ENCODE peak calls at places on chromosome 9, in seven cellular contexts. R is K562, I is H1, A is GM12878, M is GM12891, J is HepG2, Y is SK-N-SH. T is an unnamed sample.

GRCh38 chr9:82991684-82992083 is 71.3 kb downstream of the RASEF start:
- DNase-seq in R (no peak), Y (peak), I (no peak), A (no peak), M (no peak), J (peak), T (no peak)

GRCh38 chr9:14780251-14780650 is 57.7 kb upstream of the CER1 start:
- DNase-seq in M (no peak), A (no peak), R (no peak), J (no peak), I (no peak), Y (peak), T (no peak)

GRCh38 chr9:16075695-16076094 is 522.9 kb downstream of the CCDC171 start:
- DNase-seq in M (no peak), R (no peak), Y (no peak), J (no peak), I (no peak), A (no peak), T (no peak)

GRCh38 chr9:98215821-98216220 is 23.4 kb upstream of the CORO2A start:
- DNase-seq in Y (peak), I (no peak), J (no peak), A (no peak), M (no peak), R (no peak), T (no peak)

GRCh38 chr9:95696701-95697100 is 178.8 kb upstream of the ERCC6L2 start:
- DNase-seq in J (peak), M (no peak), R (no peak), A (no peak), Y (no peak), I (no peak), T (no peak)

GRCh38 chr9:89213481-89213880 is 34.9 kb upstream of the SHC3 start:
- DNase-seq in J (no peak), M (no peak), I (no peak), A (no peak), Y (no peak), R (no peak), T (no peak)

GRCh38 chr9:113920872-113921271 is 44.8 kb downstream of the ZNF618 start:
- DNase-seq in I (no peak), R (no peak), M (no peak), Y (no peak), J (no peak), A (no peak), T (no peak)

GRCh38 chr9:3321186-3321585 is 204.6 kb downstream of the RFX3 start:
- DNase-seq in Y (no peak), I (no peak), A (no peak), R (no peak), M (no peak), J (no peak), T (no peak)

GRCh38 chr9:114174557-114174875 is 19.2 kb downstream of the COL27A1 start:
- DNase-seq in R (no peak), I (no peak), Y (no peak), A (no peak), J (no peak), M (no peak), T (no peak)

GRCh38 chr9:124215551-124215910 is 42.2 kb upstream of the NEK6 start:
- DNase-seq in A (no peak), I (no peak), M (no peak), Y (no peak), R (no peak), J (no peak), T (no peak)

GRCh38 chr9:98105006-98105405 is 14.0 kb downstream of the TRIM14 start:
- DNase-seq in R (no peak), Y (no peak), A (no peak), I (no peak), M (no peak), J (no peak), T (no peak)

GRCh38 chr9:74910036-74910435 is 22.3 kb upstream of the TRPM6 start:
- DNase-seq in J (no peak), R (no peak), Y (no peak), I (no peak), M (no peak), A (no peak), T (no peak)

GRCh38 chr9:114017741-114018715 is 60.1 kb downstream of the AMBP start:
- DNase-seq in M (no peak), J (no peak), Y (no peak), A (no peak), I (no peak), R (no peak), T (no peak)

GRCh38 chr9:121769939-121770338 is 118.5 kb downstream of the DAB2IP start:
- DNase-seq in I (no peak), A (no peak), R (no peak), Y (no peak), M (no peak), J (no peak), T (no peak)

DNA sequence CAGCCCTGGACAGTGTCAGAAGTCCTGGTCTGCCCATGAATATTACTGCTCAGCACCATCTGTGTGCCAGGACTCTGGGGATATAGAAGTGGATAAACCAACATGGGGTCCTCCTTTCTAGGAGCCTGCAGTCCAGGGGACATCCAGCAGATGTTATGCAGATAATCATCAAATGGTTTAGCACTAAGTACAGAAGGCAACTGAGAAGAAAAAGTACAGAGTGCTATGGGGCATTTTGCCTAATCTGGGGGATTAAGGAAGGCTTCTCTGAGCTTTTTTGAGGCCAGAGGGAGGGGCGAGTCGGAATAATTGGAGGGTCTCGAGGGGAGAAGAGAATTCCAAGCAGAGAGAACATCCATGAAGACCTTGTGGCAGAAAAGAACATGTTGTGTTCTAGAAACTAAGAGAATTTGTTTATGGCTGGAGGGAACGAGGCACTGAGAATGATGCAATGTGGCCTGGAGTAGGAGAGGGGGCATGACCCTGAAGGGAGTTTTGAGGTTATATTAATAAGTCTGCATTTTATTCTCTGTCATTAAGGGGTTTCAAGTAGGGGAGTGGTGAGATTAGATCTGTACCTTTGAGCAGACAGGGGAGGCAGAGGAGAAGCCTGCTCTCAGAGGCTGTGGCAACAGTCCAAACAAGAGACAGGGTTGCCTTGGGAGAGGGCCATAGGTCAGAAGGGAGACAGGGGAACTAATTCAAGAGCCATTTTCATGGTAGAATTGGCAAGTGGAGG is 63.5 kb upstream of the SLC2A8 start:
- DNase-seq in A (no peak), Y (no peak), R (no peak), J (no peak), M (no peak), I (no peak), T (no peak)
- TF ChIP-seq TAF1 in A (no peak), Y (no peak), R (no peak), J (no peak), M (no peak), I (no peak), T (no peak)

DNA sequence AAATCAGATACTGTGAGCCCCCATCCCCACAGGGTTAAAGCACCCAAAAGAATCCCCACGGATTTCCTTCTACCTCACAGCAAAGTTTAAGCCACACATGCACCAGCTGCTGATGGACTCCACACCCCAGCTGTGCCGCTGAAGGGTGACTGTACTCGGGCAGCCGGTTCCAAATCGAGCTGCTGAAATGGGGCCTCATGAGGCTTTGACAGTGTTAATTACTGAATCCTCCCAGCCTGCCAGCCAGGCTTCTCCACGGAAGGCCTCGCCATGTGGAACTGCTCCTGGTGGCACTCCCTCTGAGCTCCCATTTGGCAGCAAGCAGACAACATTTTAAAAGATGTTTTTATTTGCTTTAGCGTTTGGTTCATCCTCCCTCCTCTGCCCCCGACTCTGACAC is 479.4 kb upstream of the MPDZ start:
- DNase-seq in A (no peak), I (no peak), R (no peak), J (no peak), M (no peak), Y (no peak), T (no peak)
- TF ChIP-seq TAF1 in A (no peak), I (no peak), R (no peak), J (no peak), M (no peak), Y (no peak), T (no peak)

DNA sequence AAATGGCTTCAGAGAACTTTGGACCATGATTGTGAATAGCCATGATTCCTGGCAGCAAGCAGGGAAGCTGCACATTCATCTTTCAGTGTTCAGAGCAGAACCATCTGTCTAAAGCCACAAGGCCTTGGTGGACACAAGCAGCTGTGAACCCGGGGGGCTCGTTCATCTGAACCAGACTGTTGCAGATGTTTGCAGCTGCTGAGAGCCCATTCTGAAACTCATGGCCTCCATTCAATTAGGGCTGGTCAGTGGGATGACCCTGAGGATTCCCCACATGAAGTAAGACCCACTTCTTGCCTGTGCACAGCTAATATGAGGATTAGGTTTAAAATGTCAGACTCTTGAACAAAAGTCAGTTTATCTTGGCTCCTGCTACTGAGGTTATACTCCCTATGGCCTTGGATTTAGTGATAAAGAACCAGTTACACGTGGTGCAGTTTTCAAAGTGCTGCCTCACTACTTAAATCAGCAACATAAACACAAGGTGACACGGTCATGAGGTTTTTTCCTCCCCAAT is 109.8 kb upstream of the IFNK start:
- DNase-seq in R (no peak), J (no peak), A (no peak), Y (no peak), M (no peak), I (no peak), T (no peak)
- TF ChIP-seq TAF1 in R (no peak), J (no peak), A (no peak), Y (no peak), M (no peak), I (no peak), T (no peak)

DNA sequence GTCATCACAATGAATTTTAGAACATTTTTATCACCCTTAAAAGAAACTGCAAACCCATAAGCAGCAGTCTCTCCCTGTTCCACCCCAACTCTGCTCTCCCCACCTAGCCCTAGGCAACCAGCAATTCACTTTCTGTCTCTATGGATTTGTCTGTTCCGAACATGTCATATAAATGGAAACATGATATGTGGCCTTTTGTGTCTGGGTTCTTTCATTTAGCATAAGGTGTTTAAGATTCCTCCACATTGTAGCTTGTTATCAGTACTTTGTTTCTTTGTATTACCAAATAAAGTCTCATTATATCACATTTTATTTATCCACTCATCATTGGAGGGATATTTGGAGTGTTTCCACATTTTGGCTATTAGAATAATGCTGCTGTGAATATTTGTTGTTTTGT is 50.0 kb upstream of the GNE start:
- DNase-seq in M (no peak), R (no peak), I (no peak), Y (no peak), A (no peak), J (no peak), T (no peak)
- TF ChIP-seq TAF1 in M (no peak), R (no peak), I (no peak), Y (no peak), A (no peak), J (no peak), T (no peak)

DNA sequence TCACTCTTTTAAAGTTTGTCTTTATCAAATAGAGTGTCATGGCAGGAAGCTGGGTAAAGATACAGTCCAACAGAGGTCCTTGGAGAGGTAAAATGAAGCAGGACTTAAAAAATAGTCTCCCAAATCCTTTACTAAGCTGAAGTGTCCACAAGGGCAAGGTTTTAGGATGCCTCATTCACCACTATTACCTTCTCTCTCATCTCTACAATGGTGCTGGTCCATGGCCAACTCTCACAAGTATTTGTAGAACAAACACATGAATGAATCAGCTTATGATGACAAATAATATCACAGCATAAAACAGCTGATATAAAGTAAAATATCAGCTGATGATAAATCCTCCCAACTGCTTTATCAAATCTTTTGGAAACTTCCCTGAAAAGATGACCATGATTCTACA is 162.3 kb upstream of the ZNF462 start:
- DNase-seq in A (no peak), M (no peak), I (no peak), J (no peak), Y (no peak), R (no peak), T (no peak)
- TF ChIP-seq TAF1 in A (no peak), M (no peak), I (no peak), J (no peak), Y (no peak), R (no peak), T (no peak)

GRCh38 chr9:107587175-107587963 is 97.8 kb upstream of the KLF4 start:
- DNase-seq in Y (no peak), A (no peak), M (no peak), R (no peak), J (no peak), I (no peak), T (no peak)
- TF ChIP-seq TAF1 in Y (no peak), A (no peak), M (no peak), R (no peak), J (no peak), I (no peak), T (no peak)

DNA sequence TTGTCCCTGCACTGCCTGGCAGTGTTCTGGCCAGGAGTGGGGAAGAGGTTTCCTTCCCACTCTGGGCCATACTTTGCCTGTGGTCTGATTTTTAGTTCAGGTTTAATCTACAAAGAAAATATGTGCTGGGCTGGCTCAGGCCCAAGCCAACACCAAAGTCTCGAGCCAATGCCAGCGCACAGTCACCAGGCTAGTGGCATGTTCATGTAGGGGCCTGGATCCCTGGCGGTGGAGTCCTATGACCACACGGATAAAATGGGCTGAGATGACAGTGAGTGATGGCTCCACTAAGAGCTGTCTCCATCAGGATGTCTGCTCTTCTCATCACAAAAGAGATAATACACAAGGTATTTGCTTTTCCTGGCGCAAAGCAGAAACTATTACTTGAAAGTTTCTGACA is 92.8 kb upstream of the PTPN3 start:
- DNase-seq in A (no peak), J (no peak), R (no peak), M (no peak), I (no peak), Y (no peak), T (no peak)
- TF ChIP-seq TAF1 in A (no peak), J (no peak), R (no peak), M (no peak), I (no peak), Y (no peak), T (no peak)

GRCh38 chr9:137891588-137892423 is 14.2 kb downstream of the CACNA1B start:
- DNase-seq in I (no peak), M (no peak), Y (no peak), A (no peak), R (no peak), J (no peak), T (no peak)
- TF ChIP-seq TAF1 in I (no peak), M (no peak), Y (no peak), A (no peak), R (no peak), J (no peak), T (no peak)

DNA sequence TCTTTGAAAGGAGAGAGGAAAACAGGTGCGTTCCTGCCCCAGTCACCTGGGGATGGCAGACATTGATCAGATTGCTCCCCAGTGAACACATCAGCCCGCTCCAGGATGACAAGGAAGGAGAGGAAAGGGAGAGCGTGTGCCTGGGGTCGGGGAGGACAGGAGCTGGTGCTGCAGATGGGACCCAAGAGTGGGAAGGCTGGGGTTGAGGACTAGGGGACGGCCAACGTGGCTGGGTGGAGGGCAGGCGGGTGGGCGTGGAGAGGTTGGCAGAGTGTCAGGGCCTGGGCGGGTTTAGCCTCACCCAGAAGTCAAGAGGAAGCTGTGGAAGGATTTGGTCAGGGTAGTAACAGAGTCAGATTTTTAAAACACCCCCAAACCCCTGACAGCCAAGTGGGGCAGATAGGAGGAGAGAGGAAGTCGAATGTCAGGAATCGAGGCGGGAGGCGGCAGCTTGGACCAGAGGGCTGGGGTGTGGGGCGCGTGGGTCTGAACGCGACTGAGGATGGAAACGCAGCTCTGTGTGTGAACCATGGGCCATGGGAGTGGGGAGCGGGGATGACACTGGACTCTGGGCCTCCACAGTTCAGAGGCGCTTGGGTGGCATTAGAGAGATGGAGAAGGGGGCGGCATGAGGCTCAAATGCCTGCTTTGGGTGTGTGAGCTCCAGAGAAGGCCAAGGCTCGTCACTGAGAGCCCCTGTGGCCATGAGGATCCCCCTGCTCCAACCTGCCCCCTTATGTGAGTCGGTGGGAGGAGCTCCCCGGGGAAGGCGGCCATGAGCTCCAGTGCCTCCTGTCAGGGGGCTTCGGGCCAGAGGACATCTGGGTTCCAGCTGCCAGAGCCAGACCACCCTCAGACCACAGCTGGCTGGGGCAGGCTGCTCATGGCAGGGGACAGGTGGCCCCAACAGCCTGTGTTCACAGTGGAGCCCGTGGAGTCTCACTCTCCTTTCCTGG is 24.6 kb downstream of the LAMC3 start:
- DNase-seq in I (no peak), R (peak), Y (no peak), M (no peak), J (no peak), A (no peak), T (no peak)
- TF ChIP-seq TAF1 in I (no peak), R (no peak), Y (no peak), M (no peak), J (no peak), A (no peak), T (no peak)

T was measured in GM12892.